ENCODE peak calls at places on chromosomes 4 and X, in six cellular contexts. S is hepatocyte; J is CD4-positive, CD25-positive, alpha-beta regulatory T cell; A is left ventricle myocardium inferior; D is heart left ventricle; L is naive thymus-derived CD4-positive, alpha-beta T cell. U is an unnamed sample. For H3K4me1, the result is how much of the 10 kb centered on the place peaks cover.

GRCh38 chrX:123084797-123085196 is 99.3 kb upstream of the GRIA3 start:
- DNase-seq in S (no peak), L (no peak), A (no peak), J (no peak), D (no peak), U (no peak)

GRCh38 chrX:119791437-119792231 is at the start of gene RPL39:
- DNase-seq in S (peak), J (peak), A (peak), L (peak), D (peak), U (peak)

GRCh38 chr4:148649669-148650331 is 207.6 kb upstream of the NR3C2 start:
- DNase-seq in A (no peak), L (no peak), J (no peak), S (peak), D (no peak), U (no peak)

GRCh38 chr4:52659722-52660261 is 691 bp upstream of the USP46 start:
- DNase-seq in J (no peak), A (peak), D (peak), S (peak), L (no peak), U (peak)

GRCh38 chrX:20461576-20461975 is 194.9 kb upstream of the RPS6KA3 start:
- DNase-seq in L (no peak), D (no peak), A (no peak), J (no peak), S (no peak), U (no peak)

GRCh38 chrX:103780701-103781402 is 4.2 kb downstream of the PLP1 start:
- DNase-seq in A (no peak), J (no peak), D (no peak), L (no peak), S (no peak), U (no peak)

GRCh38 chr4:13701937-13702446 is 74.5 kb upstream of the BOD1L1 start:
- DNase-seq in D (no peak), L (no peak), S (peak), J (no peak), A (no peak), U (no peak)

GRCh38 chrX:42818151-42818921 is 40.4 kb upstream of the PPP1R2C start:
- DNase-seq in J (no peak), D (no peak), S (no peak), A (no peak), L (no peak), U (no peak)

GRCh38 chrX:68139791-68140190 is 293.5 kb downstream of the OPHN1 start:
- DNase-seq in J (no peak), L (no peak), A (no peak), D (no peak), S (no peak), U (no peak)

GRCh38 chr4:108683479-108683878 is 33.1 kb downstream of the OSTC start:
- DNase-seq in J (no peak), L (no peak), S (peak), D (no peak), A (no peak), U (no peak)

GRCh38 chrX:115362334-115363095 is 73.0 kb downstream of the LUZP4 start:
- DNase-seq in J (no peak), L (no peak), S (no peak), A (no peak), D (no peak), U (no peak)

GRCh38 chrX:47637546-47638195 is 7.9 kb upstream of the CFP start:
- DNase-seq in S (no peak), L (peak), J (peak), A (peak), D (peak), U (peak)

GRCh38 chr4:16212138-16212782 is 14.0 kb downstream of the TAPT1 start:
- DNase-seq in A (no peak), J (no peak), S (no peak), L (no peak), D (no peak), U (no peak)

GRCh38 chrX:37060999-37061398 is 52.8 kb downstream of the FAM47C start:
- DNase-seq in A (no peak), D (no peak), L (no peak), S (peak), J (no peak), U (no peak)

GRCh38 chr4:113825272-113825671 is 63.7 kb upstream of the CAMK2D start:
- DNase-seq in A (no peak), S (no peak), L (peak), J (peak), D (no peak), U (no peak)

GRCh38 chrX:107747596-107748161 is 27.9 kb downstream of the TSC22D3 start:
- DNase-seq in L (no peak), A (no peak), J (no peak), S (peak), D (no peak), U (no peak)
- H3K4me1 ChIP-seq in L (under half), A (half or more), J (under half), S (under half), D (under half), U (under half)

DNA sequence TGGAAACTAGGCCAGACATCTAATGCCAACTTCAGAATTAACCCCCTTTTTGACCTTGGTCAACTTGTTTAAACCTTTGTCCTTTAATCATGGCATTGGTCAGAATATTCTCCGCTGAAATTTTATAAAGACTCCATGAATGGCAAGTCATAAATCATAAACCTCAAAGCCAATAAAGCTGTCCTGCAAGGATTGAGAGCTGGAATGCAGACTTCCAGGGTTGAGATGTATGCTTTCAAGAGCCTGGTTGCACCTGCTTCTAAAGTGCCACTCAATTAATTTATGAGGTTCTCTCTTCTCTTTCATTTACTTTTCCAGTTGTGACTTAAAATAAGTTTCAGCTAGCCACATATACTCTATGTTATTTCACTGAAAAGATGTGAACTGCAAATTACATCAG is 136.2 kb upstream of the HCCS start:
- DNase-seq in J (no peak), D (no peak), S (no peak), A (no peak), L (no peak), U (no peak)
- H3K27ac ChIP-seq in J (no peak), D (no peak), S (no peak), A (no peak), L (no peak), U (no peak)

DNA sequence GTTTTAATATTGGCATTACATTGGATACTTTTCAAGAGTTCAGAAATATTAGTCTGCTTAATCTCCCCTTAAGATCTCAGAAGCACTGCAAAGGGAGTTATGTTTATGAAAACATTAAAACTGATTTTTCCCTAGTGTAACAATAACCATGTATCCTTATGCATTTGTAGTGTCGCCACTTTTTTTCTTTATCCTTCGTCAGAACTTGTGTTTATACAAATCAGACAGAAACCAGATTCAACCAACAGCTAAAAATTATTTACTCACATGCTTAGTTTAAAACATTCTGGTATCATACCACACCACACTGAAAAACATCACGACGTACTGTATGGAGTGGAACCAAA is 1.3 kb downstream of the SETD7 start:
- DNase-seq in J (no peak), L (no peak), S (no peak), D (no peak), A (no peak), U (no peak)
- H3K4me1 ChIP-seq in J (half or more), L (under half), S (under half), D (under half), A (half or more), U (under half)

DNA sequence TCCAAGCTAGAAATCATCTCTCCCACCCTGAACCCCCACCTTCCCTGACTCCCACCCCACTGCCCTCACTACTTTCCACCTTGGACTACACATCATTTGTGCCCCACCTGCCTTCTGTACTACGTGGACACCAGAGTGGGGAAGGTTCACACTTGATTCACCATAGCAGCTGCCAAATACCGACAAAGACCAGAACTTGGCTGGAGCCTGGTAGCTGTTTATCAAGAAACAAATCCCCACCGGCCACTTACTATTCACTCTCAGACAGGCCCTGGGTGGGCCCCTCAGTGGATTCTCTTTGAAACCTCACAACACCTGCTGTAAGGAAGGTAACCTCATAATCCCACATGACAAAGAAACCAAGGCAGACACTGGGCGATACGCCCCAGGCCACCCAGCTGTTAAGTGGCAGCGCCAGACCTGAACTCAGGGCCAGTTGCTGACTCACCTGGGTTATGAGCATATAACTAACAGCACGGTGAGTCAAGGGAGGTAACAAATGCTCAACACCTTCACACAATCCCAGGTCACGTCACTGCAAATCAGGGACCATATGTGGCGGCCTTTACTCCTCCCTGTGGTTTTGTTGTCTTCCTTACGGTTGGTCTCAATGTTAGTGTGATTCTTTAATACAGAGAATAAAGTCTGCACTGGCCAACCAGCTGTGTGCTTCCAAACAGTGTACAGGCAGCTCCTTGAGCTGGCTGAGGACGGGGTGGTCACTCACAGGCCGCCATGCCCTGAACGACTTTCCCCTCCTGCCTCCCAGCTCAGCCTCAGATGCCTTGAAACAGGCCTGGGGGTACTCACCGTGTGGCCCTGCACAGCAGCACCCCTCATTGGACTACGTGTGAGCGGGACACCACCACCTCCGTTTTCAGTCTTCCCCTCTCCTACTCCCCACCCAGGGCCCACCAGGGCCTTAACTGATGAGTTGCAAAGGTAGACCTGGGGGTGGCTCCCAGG is 7.5 kb downstream of the WDR1 start:
- DNase-seq in S (no peak), A (no peak), D (no peak), L (no peak), J (no peak), U (no peak)
- H3K27ac ChIP-seq in S (no peak), A (peak), D (peak), L (peak), J (peak), U (peak)

DNA sequence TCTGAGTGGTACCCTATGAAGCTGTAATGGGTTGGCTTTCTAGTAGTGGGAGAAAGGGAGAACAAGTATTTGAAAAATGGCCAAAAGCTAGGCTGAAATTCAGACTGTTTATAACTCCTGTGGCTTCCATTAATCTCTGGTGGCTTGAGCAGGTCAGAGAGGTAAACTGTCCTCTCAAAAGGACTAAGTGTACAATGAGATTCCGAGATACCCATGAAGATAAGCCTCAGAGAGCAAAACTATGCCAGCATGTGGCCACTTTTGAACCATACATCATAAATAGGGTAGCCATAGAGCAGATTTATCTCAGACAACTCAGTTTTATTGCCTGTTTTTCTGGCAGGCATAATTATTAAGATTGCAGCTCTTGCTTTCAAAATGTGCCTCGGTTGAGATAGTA is 89.2 kb downstream of the CHRDL1 start:
- DNase-seq in J (no peak), L (no peak), S (no peak), D (no peak), A (no peak), U (no peak)
- H3K4me1 ChIP-seq in J (under half), L (under half), S (under half), D (under half), A (under half), U (under half)

GRCh38 chrX:65667157-65667502 is 324 bp upstream of the MSN start:
- DNase-seq in D (no peak), S (no peak), J (no peak), A (no peak), L (no peak), U (no peak)
- H3K27ac ChIP-seq in D (peak), S (peak), J (peak), A (peak), L (no peak), U (peak)

GRCh38 chr4:8273450-8273849 is 3.9 kb downstream of the HTRA3 start:
- DNase-seq in J (no peak), D (no peak), S (no peak), L (no peak), A (no peak), U (no peak)

GRCh38 chr4:8271821-8272220 is 2.3 kb downstream of the HTRA3 start:
- DNase-seq in D (no peak), A (no peak), S (no peak), J (no peak), L (no peak), U (peak)

GRCh38 chr4:8274066-8274652 is 4.6 kb downstream of the HTRA3 start:
- DNase-seq in A (no peak), D (no peak), L (no peak), S (no peak), J (no peak), U (no peak)

GRCh38 chr4:8270912-8271815 is 1.6 kb downstream of the HTRA3 start:
- DNase-seq in L (no peak), D (no peak), S (no peak), J (no peak), A (no peak), U (peak)

DNA sequence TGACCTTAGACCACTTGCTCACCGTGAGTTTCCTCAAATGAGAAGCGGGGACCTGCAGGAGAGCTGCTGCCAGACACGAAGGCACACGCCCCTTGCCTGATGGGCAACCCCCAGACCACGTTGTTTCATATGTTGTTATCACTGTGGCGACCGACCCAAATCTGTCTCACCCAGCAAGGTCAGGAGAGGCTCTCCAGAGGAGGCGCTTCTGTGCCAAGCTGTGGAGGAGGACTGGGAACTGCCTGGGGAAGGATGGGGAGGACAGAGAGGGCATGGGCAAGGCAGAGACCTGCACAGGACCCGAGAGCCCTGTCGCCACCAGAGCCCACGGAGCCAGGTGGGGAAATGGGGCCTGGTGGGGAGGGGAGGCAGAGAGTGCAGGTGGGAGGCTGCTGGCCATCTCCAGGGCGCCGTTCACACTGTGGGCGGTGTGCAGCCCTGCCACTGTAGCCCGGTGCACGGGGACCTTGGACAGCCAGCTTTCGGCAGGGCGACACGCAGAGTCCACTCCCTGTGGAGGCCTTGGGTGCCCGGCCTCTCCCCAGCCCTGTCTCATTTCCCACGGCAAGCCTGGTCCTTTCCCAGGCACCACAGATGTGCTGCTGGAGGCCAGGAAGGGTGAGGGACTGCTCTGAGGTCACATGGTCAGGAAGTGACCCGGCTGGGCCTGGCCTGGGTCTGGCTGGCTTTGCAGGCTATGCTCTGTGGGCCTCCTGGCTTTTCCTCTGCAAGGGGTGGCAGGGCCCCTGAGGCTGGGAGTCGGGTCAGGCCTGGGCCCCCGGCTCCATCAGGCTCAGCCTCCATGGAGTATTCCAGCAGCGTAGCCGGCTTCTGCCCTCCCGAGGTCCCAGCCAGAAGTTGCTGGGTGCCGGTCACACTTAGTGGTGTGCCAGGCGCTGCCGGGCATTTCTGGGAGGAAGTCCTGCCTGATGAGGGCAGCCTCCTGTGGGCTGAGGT is 3.2 kb downstream of the HTRA3 start:
- DNase-seq in D (peak), S (no peak), A (peak), L (no peak), J (no peak), U (peak)
- H3K4me1 ChIP-seq in D (under half), S (under half), A (half or more), L (under half), J (under half), U (under half)

DNA sequence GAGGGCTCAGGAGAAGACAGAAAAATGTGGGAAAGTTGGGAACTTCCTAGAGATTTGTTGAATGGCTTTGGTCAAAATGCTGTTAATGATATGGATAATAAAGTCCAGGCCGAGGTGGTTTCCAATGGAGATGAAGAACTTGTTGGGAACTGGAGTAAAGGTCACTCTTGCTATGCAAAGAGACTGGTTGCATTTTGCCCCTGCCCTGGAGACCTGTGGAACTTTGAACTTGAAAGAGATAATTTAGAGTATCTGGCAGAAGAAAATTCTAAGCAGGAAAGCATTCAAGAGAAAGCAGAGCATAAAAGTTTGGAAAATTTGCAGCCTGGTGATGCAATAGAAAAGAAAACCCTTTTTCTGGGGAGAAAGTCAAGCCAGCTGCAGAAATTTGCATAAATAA is 203.9 kb downstream of the RELL1 start:
- DNase-seq in L (no peak), S (peak), A (no peak), D (no peak), J (no peak), U (no peak)
- H3K27ac ChIP-seq in L (no peak), S (peak), A (no peak), D (no peak), J (no peak), U (no peak)

U was measured in right cardiac atrium.